ENCODE peak calls at places on chromosome 9, in six cellular contexts. F is activated naive CD4-positive, alpha-beta T cell treated with anti-CD3 and anti-CD28 coated beads, Interleukin-2, amount 50 U/mL, for 16 hours; L is NCI-H524 treated with DMSO at 0.1 percent for 48 hours; Y is ovary; C is foreskin fibroblast; M is activated CD4-positive, alpha-beta memory T cell treated with anti-CD3 and anti-CD28 coated beads, Interleukin-2, amount 10 ng/mL, durations not matched to agents 7 days and 5 days. J is an unnamed sample.

GRCh38 chr9:12819436-12820185 is 44.8 kb downstream of the LURAP1L start:
- DNase-seq in Y (no peak), F (no peak), L (no peak), M (no peak), C (no peak), J (no peak)

GRCh38 chr9:91483189-91483691 is 59.6 kb upstream of the NFIL3 start:
- DNase-seq in C (no peak), Y (peak), M (no peak), L (no peak), F (no peak), J (no peak)

GRCh38 chr9:133225171-133226011 is 16.3 kb upstream of the OBP2B start:
- DNase-seq in C (no peak), F (no peak), Y (no peak), L (no peak), M (no peak), J (no peak)

GRCh38 chr9:107472581-107473335 is 16.8 kb downstream of the KLF4 start:
- DNase-seq in F (no peak), L (no peak), Y (no peak), C (no peak), M (no peak), J (no peak)

GRCh38 chr9:121975801-121976277 is 117.3 kb downstream of the TTLL11 start:
- DNase-seq in L (no peak), Y (no peak), M (no peak), F (no peak), C (peak), J (peak)

GRCh38 chr9:37466037-37466709 is 923 bp upstream of the ZBTB5 start:
- DNase-seq in L (no peak), M (peak), Y (peak), F (peak), C (peak), J (peak)

GRCh38 chr9:18604971-18605370 is 131.0 kb downstream of the ADAMTSL1 start:
- DNase-seq in Y (no peak), C (no peak), F (no peak), L (no peak), M (no peak), J (no peak)

GRCh38 chr9:24502548-24502947 is 43.1 kb downstream of the IZUMO3 start:
- DNase-seq in C (no peak), M (no peak), Y (no peak), L (peak), F (no peak), J (no peak)

GRCh38 chr9:98010450-98010849 is 27.3 kb downstream of the ANP32B start:
- DNase-seq in L (no peak), Y (no peak), C (peak), F (no peak), M (no peak), J (no peak)

GRCh38 chr9:69207503-69207902 is 33.4 kb downstream of the TJP2 start:
- DNase-seq in L (no peak), F (no peak), Y (no peak), C (no peak), M (no peak), J (no peak)

GRCh38 chr9:93625000-93625399 is 48.6 kb downstream of the PHF2 start:
- DNase-seq in M (no peak), Y (no peak), L (no peak), C (no peak), F (no peak), J (no peak)

GRCh38 chr9:136180586-136180985 is 24.3 kb downstream of the LHX3 start:
- DNase-seq in F (no peak), Y (no peak), L (no peak), M (no peak), C (no peak), J (no peak)

GRCh38 chr9:73742412-73742811 is 590.7 kb downstream of the ANXA1 start:
- DNase-seq in L (no peak), Y (no peak), M (no peak), C (no peak), F (no peak), J (no peak)

J was measured in left lobe of liver.